ENCODE peak calls at places on chromosomes 11 and 22, in seven cellular contexts. E is small intestine; G is neural progenitor cell; N is fibroblast of lung; F is suprapubic skin; H is hepatocyte; W is CD8-positive, alpha-beta memory T cell. X is an unnamed sample. For H3K9me3, the result is how much of the 10 kb centered on the place peaks cover.

GRCh38 chr22:20131856-20132685 is 467 bp downstream of the ZDHHC8 start:
- DNase-seq in E (no peak), G (peak), N (no peak), F (no peak), H (peak), W (peak), X (no peak)

GRCh38 chr11:96337541-96338530 is 5.2 kb downstream of the MAML2 start:
- DNase-seq in E (peak), G (no peak), N (peak), F (no peak), H (peak), W (peak), X (no peak)

GRCh38 chr11:74465291-74465708 is 2.0 kb downstream of the KCNE3 start:
- DNase-seq in E (peak), G (no peak), N (no peak), F (no peak), H (peak), W (no peak), X (no peak)

GRCh38 chr22:24810043-24810749 is 4.2 kb downstream of the SGSM1 start:
- DNase-seq in E (no peak), G (peak), N (no peak), F (no peak), H (peak), W (no peak), X (no peak)

GRCh38 chr11:72860010-72860409 is 45.8 kb downstream of the ATG16L2 start:
- DNase-seq in E (no peak), G (no peak), N (no peak), F (no peak), H (no peak), W (no peak), X (no peak)

GRCh38 chr11:10694481-10695239 is 1.1 kb upstream of the IRAG1 start:
- DNase-seq in E (no peak), G (no peak), N (peak), F (no peak), H (no peak), W (no peak), X (no peak)

GRCh38 chr11:360326-361280 is 8.7 kb upstream of the B4GALNT4 start:
- DNase-seq in E (no peak), G (no peak), N (no peak), F (peak), H (no peak), W (no peak), X (no peak)

GRCh38 chr11:79413258-79413657 is 27.6 kb downstream of the TENM4 start:
- DNase-seq in E (no peak), G (peak), N (peak), F (peak), H (peak), W (no peak), X (no peak)

GRCh38 chr11:64852804-64853520 is 8.5 kb upstream of the CDC42BPG start:
- DNase-seq in E (no peak), G (no peak), N (no peak), F (no peak), H (no peak), W (no peak), X (no peak)

GRCh38 chr22:41178425-41178975 is 26.6 kb upstream of the L3MBTL2 start:
- DNase-seq in E (no peak), G (no peak), N (no peak), F (no peak), H (no peak), W (no peak), X (no peak)

GRCh38 chr11:2716376-2717095 is 16.7 kb upstream of the KCNQ1OT1 start:
- DNase-seq in E (no peak), G (no peak), N (no peak), F (no peak), H (no peak), W (no peak), X (no peak)

GRCh38 chr11:122746050-122746478 is 90.5 kb downstream of the UBASH3B start:
- DNase-seq in E (peak), G (no peak), N (no peak), F (no peak), H (no peak), W (peak), X (no peak)

GRCh38 chr11:7220636-7221035 is 31.1 kb upstream of the SYT9 start:
- DNase-seq in E (no peak), G (no peak), N (no peak), F (no peak), H (no peak), W (no peak), X (no peak)

GRCh38 chr11:94325681-94326080 is 21.3 kb downstream of the IZUMO1R start:
- DNase-seq in E (peak), G (peak), N (no peak), F (no peak), H (peak), W (peak), X (no peak)

GRCh38 chr11:101508370-101508769 is 75.4 kb downstream of the TRPC6 start:
- DNase-seq in E (no peak), G (no peak), N (no peak), F (no peak), H (no peak), W (no peak), X (no peak)

GRCh38 chr11:21301981-21302380 is 632.6 kb downstream of the NELL1 start:
- DNase-seq in E (no peak), G (no peak), N (no peak), F (no peak), H (no peak), W (no peak), X (no peak)

GRCh38 chr11:43952020-43952400 is 9.6 kb downstream of the C11orf96 start:
- DNase-seq in E (no peak), G (no peak), N (no peak), F (no peak), H (no peak), W (no peak), X (no peak)

GRCh38 chr11:69868871-69869270 is 49.7 kb upstream of the FGF3 start:
- DNase-seq in E (no peak), G (no peak), N (no peak), F (peak), H (no peak), W (no peak), X (no peak)

GRCh38 chr22:40237788-40238424 is 60.2 kb downstream of the TNRC6B start:
- DNase-seq in E (no peak), G (no peak), N (no peak), F (no peak), H (no peak), W (no peak), X (no peak)

GRCh38 chr22:48947636-48948035 is 880.0 kb downstream of the BRD1 start:
- DNase-seq in E (no peak), G (no peak), N (no peak), F (no peak), H (no peak), W (no peak), X (no peak)

GRCh38 chr11:57978686-57979531 is 44.8 kb upstream of the OR9Q1 start:
- DNase-seq in E (no peak), G (no peak), N (peak), F (no peak), H (no peak), W (no peak), X (no peak)

GRCh38 chr11:33904128-33904527 is 12.3 kb upstream of the LMO2 start:
- DNase-seq in E (no peak), G (no peak), N (no peak), F (no peak), H (no peak), W (no peak), X (no peak)

GRCh38 chr11:102447941-102448868 is 4.4 kb downstream of the TMEM123 start:
- DNase-seq in E (no peak), G (no peak), N (no peak), F (no peak), H (no peak), W (no peak), X (no peak)

GRCh38 chr11:68855205-68855978 is 13.7 kb upstream of the CPT1A start:
- DNase-seq in E (peak), G (peak), N (peak), F (no peak), H (peak), W (peak), X (no peak)

GRCh38 chr11:93236741-93237675 is 39.2 kb upstream of the SLC36A4 start:
- DNase-seq in E (peak), G (peak), N (peak), F (no peak), H (peak), W (no peak), X (no peak)

GRCh38 chr11:75195164-75195962 is 44.5 kb downstream of the SLCO2B1 start:
- DNase-seq in E (no peak), G (no peak), N (peak), F (no peak), H (no peak), W (no peak), X (no peak)

GRCh38 chr11:69293819-69294505 is at the start of gene MYEOV:
- DNase-seq in E (peak), G (peak), N (peak), F (no peak), H (no peak), W (no peak), X (no peak)

GRCh38 chr11:74650498-74650897 is 58.1 kb downstream of the POLD3 start:
- DNase-seq in E (no peak), G (no peak), N (peak), F (no peak), H (no peak), W (no peak), X (no peak)

GRCh38 chr11:44301856-44302231 is 8.1 kb downstream of the ALX4 start:
- DNase-seq in E (no peak), G (no peak), N (no peak), F (no peak), H (no peak), W (no peak), X (no peak)

GRCh38 chr11:76459299-76459698 is 14.5 kb downstream of the EMSY start:
- DNase-seq in E (peak), G (no peak), N (no peak), F (no peak), H (no peak), W (no peak), X (no peak)

GRCh38 chr22:49749227-49749626 is 78.4 kb downstream of the BRD1 start:
- DNase-seq in E (no peak), G (no peak), N (no peak), F (no peak), H (no peak), W (no peak), X (no peak)

GRCh38 chr22:45413013-45413367 is 409 bp downstream of the SMC1B start:
- DNase-seq in E (no peak), G (no peak), N (no peak), F (no peak), H (no peak), W (no peak), X (no peak)

GRCh38 chr22:38202437-38203089 is 769 bp downstream of the MAFF start:
- DNase-seq in E (peak), G (peak), N (peak), F (peak), H (peak), W (peak), X (peak)

GRCh38 chr11:2701898-2702434 is 2.2 kb upstream of the KCNQ1OT1 start:
- DNase-seq in E (no peak), G (no peak), N (no peak), F (peak), H (no peak), W (no peak), X (no peak)

GRCh38 chr22:21587803-21588611 is 20.5 kb downstream of the UBE2L3 start:
- DNase-seq in E (no peak), G (no peak), N (peak), F (no peak), H (no peak), W (no peak), X (no peak)

GRCh38 chr11:74819400-74819799 is 70.8 kb downstream of the RNF169 start:
- DNase-seq in E (no peak), G (no peak), N (peak), F (no peak), H (no peak), W (no peak), X (no peak)

GRCh38 chr22:49659924-49660315 is 167.8 kb downstream of the BRD1 start:
- DNase-seq in E (no peak), G (no peak), N (no peak), F (peak), H (no peak), W (no peak), X (no peak)

GRCh38 chr11:62898027-62898426 is 17.3 kb downstream of the SLC3A2 start:
- DNase-seq in E (no peak), G (no peak), N (no peak), F (no peak), H (no peak), W (no peak), X (no peak)

GRCh38 chr11:62892077-62892922 is 11.6 kb downstream of the SLC3A2 start:
- DNase-seq in E (peak), G (no peak), N (no peak), F (no peak), H (no peak), W (no peak), X (no peak)

GRCh38 chr11:62895501-62895900 is 14.8 kb downstream of the SLC3A2 start:
- DNase-seq in E (no peak), G (no peak), N (no peak), F (no peak), H (no peak), W (no peak), X (no peak)

DNA sequence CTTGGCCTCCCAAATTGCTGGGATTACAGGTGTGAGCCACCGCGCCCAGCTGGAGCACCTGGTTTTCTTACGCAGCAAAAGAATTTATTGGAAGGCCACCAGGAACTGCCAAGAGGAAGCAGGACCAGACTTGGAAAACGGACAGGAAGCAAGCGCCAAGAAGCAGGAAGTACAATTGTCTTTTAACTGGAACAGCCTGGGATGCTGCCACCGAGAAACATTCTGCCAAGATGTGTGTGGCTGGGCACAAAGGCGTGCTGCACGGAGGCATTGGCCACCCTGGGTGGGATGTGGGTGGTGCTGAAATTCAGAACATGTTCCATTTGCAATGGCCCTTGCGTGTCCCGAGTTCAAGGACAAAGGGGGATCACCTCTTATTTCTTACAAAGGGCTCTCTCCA is 15.4 kb downstream of the SLC3A2 start:
- DNase-seq in E (no peak), G (no peak), N (no peak), F (no peak), H (no peak), W (no peak), X (no peak)
- H3K9me3 ChIP-seq in E (under half), G (under half), N (under half), F (under half), H (under half), W (under half), X (under half)

DNA sequence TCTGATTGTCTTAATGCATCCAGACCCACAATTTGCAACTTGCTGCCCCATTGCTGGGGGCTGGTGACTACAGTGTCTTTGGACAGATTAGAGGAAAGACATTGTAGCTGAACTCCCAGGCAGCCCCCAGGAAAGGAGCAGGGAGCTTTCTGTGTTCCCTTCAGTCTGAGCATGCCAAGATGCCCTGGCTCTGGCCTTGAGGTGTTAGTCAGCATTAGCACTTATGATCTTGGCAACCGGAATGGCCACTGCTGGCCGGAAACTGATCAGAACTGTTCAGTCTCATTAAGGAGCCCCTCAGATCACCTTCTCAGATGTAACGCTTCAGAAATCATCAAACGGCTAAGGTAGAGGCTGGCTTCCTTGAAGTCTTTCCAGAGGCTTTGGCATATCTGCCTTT is 195.2 kb downstream of the NAV2 start:
- DNase-seq in E (no peak), G (no peak), N (peak), F (no peak), H (no peak), W (no peak), X (no peak)
- H3K9me3 ChIP-seq in E (under half), G (under half), N (under half), F (under half), H (under half), W (under half), X (under half)

GRCh38 chr11:28140689-28141455 is 32.7 kb downstream of the METTL15 start:
- DNase-seq in E (no peak), G (no peak), N (no peak), F (no peak), H (no peak), W (no peak), X (no peak)
- H3K9me3 ChIP-seq in E (under half), G (under half), N (under half), F (under half), H (under half), W (under half), X (under half)

GRCh38 chr22:47331750-47332149 is 569.3 kb downstream of the TBC1D22A start:
- DNase-seq in E (no peak), G (no peak), N (no peak), F (no peak), H (no peak), W (no peak), X (no peak)

GRCh38 chr22:47334596-47334995 is 572.1 kb downstream of the TBC1D22A start:
- DNase-seq in E (no peak), G (no peak), N (no peak), F (no peak), H (no peak), W (no peak), X (no peak)

GRCh38 chr22:47332246-47332980 is 570.0 kb downstream of the TBC1D22A start:
- DNase-seq in E (no peak), G (no peak), N (no peak), F (no peak), H (no peak), W (no peak), X (no peak)

GRCh38 chr22:47335460-47335859 is 573.0 kb downstream of the TBC1D22A start:
- DNase-seq in E (no peak), G (no peak), N (no peak), F (no peak), H (no peak), W (no peak), X (no peak)

DNA sequence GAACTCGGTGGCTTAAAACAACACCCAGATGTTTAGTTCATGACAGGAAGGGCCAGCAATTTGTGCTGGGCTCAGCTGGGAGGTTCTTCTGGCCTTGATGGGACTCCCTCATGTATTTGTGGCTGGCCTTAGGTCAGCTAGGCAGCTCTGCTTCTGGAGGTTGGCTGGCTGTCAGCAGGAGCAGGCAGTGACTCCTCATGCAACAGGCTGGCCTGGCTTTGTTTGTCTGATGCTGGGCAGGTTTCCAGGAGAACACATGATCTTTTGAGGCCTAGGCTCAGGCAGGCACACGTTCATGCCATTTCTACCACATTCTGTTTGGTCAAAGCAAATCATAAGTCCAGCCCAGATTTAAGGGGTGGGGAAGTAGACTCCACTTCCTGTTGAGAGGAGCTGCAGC is 571.2 kb downstream of the TBC1D22A start:
- DNase-seq in E (no peak), G (no peak), N (peak), F (no peak), H (no peak), W (no peak), X (no peak)
- H3K9me3 ChIP-seq in E (under half), G (under half), N (under half), F (under half), H (under half), W (under half), X (under half)

GRCh38 chr22:47629791-47630655 is 867.6 kb downstream of the TBC1D22A start:
- DNase-seq in E (no peak), G (no peak), N (no peak), F (no peak), H (no peak), W (no peak), X (no peak)
- H3K9me3 ChIP-seq in E (under half), G (under half), N (under half), F (under half), H (under half), W (under half), X (under half)

X was measured in effector memory CD4-positive, alpha-beta T cell.